ENCODE peak calls at places on chromosomes 13 and 19, in six cellular contexts. Z is kidney epithelial cell; F is stimulated activated CD4-positive, alpha-beta T cell treated with anti-CD3 and anti-CD28 coated beads, TNF-alpha, amount 100 ng/mL, for 48 hours; B is kidney tubule cell; U is activated CD8-positive, alpha-beta memory T cell treated with anti-CD3 and anti-CD28 coated beads, Interleukin-2, amount 50 U/mL, for 4 hours; C is ELR. P is an unnamed sample.
A peak's percentile ranks its signal among the peaks of the same experiment; 100 is the strongest.

GRCh38 chr13:110503037-110503901 is 58.3 kb downstream of the RAB20 start:
- DNase-seq in B (no peak), Z (no peak), C (peak; percentile 84), F (no peak), U (no peak), P (no peak)

GRCh38 chr19:42277821-42278809 is 9.1 kb downstream of the CIC start:
- DNase-seq in B (no peak), Z (no peak), C (peak; percentile 46), F (no peak), U (no peak), P (peak; percentile 49)

GRCh38 chr13:90686438-90686837 is 661.0 kb upstream of the MIR17HG start:
- DNase-seq in B (peak; percentile 69), C (peak; percentile 74), F (no peak), Z (peak; percentile 29), U (no peak), P (no peak)

GRCh38 chr19:18364826-18365528 is 21.0 kb upstream of the GDF15 start:
- DNase-seq in B (peak; percentile 99), Z (peak; percentile 100), F (no peak), U (no peak), C (peak; percentile 99), P (peak; percentile 30)

GRCh38 chr13:59447031-59447430 is 716.7 kb downstream of the DIAPH3 start:
- DNase-seq in C (no peak), Z (no peak), U (no peak), B (peak; percentile 13), F (no peak), P (no peak)

GRCh38 chr13:75129331-75129730 is 352.6 kb downstream of the TBC1D4 start:
- DNase-seq in B (no peak), C (peak; percentile 30), F (no peak), Z (no peak), U (no peak), P (no peak)

GRCh38 chr19:53772943-53773342 is 51.2 kb downstream of the NLRP12 start:
- DNase-seq in C (peak; percentile 68), Z (no peak), B (peak; percentile 48), U (peak; percentile 49), F (no peak), P (peak; percentile 37)

GRCh38 chr13:23992722-23993438 is 95.6 kb upstream of the C1QTNF9B start:
- DNase-seq in U (no peak), B (no peak), Z (no peak), C (no peak), F (no peak), P (no peak)

GRCh38 chr13:19927117-19927734 is 31.3 kb upstream of the ZMYM2 start:
- DNase-seq in F (no peak), U (no peak), Z (no peak), B (peak; percentile 36), C (peak; percentile 55), P (no peak)

GRCh38 chr19:49862411-49863253 is 4.7 kb downstream of the PNKP start:
- DNase-seq in U (no peak), B (no peak), C (no peak), F (no peak), Z (no peak), P (no peak)

GRCh38 chr19:32800757-32801156 is 68.8 kb downstream of the SLC7A9 start:
- DNase-seq in C (no peak), F (no peak), U (no peak), B (no peak), Z (no peak), P (no peak)

GRCh38 chr19:2255112-2255845 is 938 bp downstream of the JSRP1 start:
- DNase-seq in Z (no peak), C (no peak), F (no peak), B (no peak), U (no peak), P (no peak)

GRCh38 chr13:112709825-112710783 is 20.3 kb downstream of the ATP11A start:
- DNase-seq in B (no peak), U (no peak), C (no peak), F (no peak), Z (no peak), P (no peak)

GRCh38 chr13:32501058-32501457 is 37.5 kb downstream of the N4BP2L2 start:
- DNase-seq in U (no peak), F (no peak), C (peak; percentile 13), Z (no peak), B (peak; percentile 6), P (no peak)

GRCh38 chr13:66534561-66534960 is 695.6 kb downstream of the PCDH9 start:
- DNase-seq in B (no peak), Z (no peak), F (no peak), U (no peak), C (peak; percentile 80), P (no peak)

GRCh38 chr13:51822106-51822840 is 18.3 kb upstream of the DHRS12 start:
- DNase-seq in U (no peak), Z (no peak), F (no peak), B (no peak), C (no peak), P (no peak)

GRCh38 chr19:56994251-56995017 is 125.4 kb upstream of the USP29 start:
- DNase-seq in U (no peak), F (no peak), C (no peak), Z (no peak), B (no peak), P (no peak)

GRCh38 chr19:48868196-48868886 is at the start of gene PLEKHA4:
- DNase-seq in B (peak; percentile 56), F (no peak), U (no peak), Z (no peak), C (peak; percentile 60), P (no peak)

GRCh38 chr13:80550856-80551532 is 210.1 kb upstream of the SPRY2 start:
- DNase-seq in B (no peak), Z (no peak), U (no peak), C (no peak), F (no peak), P (no peak)

GRCh38 chr13:60627071-60627686 is 230.2 kb downstream of the TDRD3 start:
- DNase-seq in F (no peak), C (peak; percentile 48), Z (no peak), U (no peak), B (peak; percentile 55), P (peak; percentile 0)

GRCh38 chr19:2479556-2480194 is 3.7 kb downstream of the GADD45B start:
- DNase-seq in U (peak; percentile 30), F (no peak), Z (no peak), B (no peak), C (no peak), P (no peak)

GRCh38 chr19:54644056-54644455 is 13.8 kb downstream of the LILRB1 start:
- DNase-seq in Z (no peak), U (no peak), B (no peak), C (no peak), F (no peak), P (no peak)

GRCh38 chr13:114047358-114047881 is 73.5 kb upstream of the C13orf46 start:
- DNase-seq in C (no peak), F (no peak), Z (peak; percentile 70), U (no peak), B (peak; percentile 82), P (no peak)

GRCh38 chr13:63864171-63864902 is 2448.7 kb upstream of the PCDH20 start:
- DNase-seq in Z (no peak), B (no peak), U (no peak), F (no peak), C (peak; percentile 67), P (no peak)

GRCh38 chr13:33454844-33455256 is 169.3 kb upstream of the STARD13 start:
- DNase-seq in U (no peak), F (no peak), B (no peak), Z (no peak), C (no peak), P (no peak)

GRCh38 chr19:34067861-34068271 is 104.4 kb upstream of the LSM14A start:
- DNase-seq in B (peak; percentile 59), F (no peak), U (no peak), Z (no peak), C (peak; percentile 83), P (no peak)

GRCh38 chr13:20435616-20436368 is 89.9 kb downstream of the CRYL1 start:
- DNase-seq in U (no peak), F (no peak), Z (no peak), B (no peak), C (no peak), P (no peak)

GRCh38 chr13:33231339-33231738 is 54.2 kb downstream of the STARD13 start:
- DNase-seq in B (no peak), C (peak; percentile 64), F (no peak), U (no peak), Z (no peak), P (no peak)

GRCh38 chr13:90365130-90365529 is 982.4 kb upstream of the MIR17HG start:
- DNase-seq in B (no peak), Z (no peak), C (peak; percentile 38), U (no peak), F (no peak), P (peak; percentile 2)

GRCh38 chr19:31223805-31224534 is 125.3 kb downstream of the TSHZ3 start:
- DNase-seq in U (no peak), B (no peak), C (peak; percentile 93), Z (no peak), F (no peak), P (no peak)

GRCh38 chr13:33728271-33729037 is 89.5 kb upstream of the RFC3 start:
- DNase-seq in F (no peak), U (no peak), C (peak; percentile 33), Z (no peak), B (peak; percentile 85), P (no peak)

GRCh38 chr19:6100284-6100915 is 9.9 kb downstream of the RFX2 start:
- DNase-seq in C (no peak), U (peak; percentile 30), Z (no peak), F (no peak), B (no peak), P (no peak)

GRCh38 chr19:3108775-3109174 is 14.6 kb downstream of the GNA11 start:
- DNase-seq in Z (no peak), U (peak; percentile 78), F (peak; percentile 41), B (peak; percentile 50), C (peak; percentile 77), P (peak; percentile 80)

GRCh38 chr19:6740589-6741348 is 1.3 kb downstream of the TRIP10 start:
- DNase-seq in B (peak; percentile 40), Z (no peak), F (no peak), C (peak; percentile 75), U (no peak), P (no peak)

GRCh38 chr13:59607780-59608233 is 555.9 kb downstream of the DIAPH3 start:
- DNase-seq in F (no peak), Z (no peak), B (no peak), C (no peak), U (no peak), P (no peak)

GRCh38 chr19:53704011-53704410 is 72.2 kb downstream of the DPRX start:
- DNase-seq in B (no peak), Z (no peak), F (no peak), U (no peak), C (no peak), P (no peak)

P was measured in NCI-H446.